ENCODE peak calls at places on chromosomes 6 and 20, in four cellular contexts. One of them, this sample, is unnamed.

GRCh38 chr20:16313917-16314316 is 259.3 kb downstream of the KIF16B start:
- DNase-seq in Peyer's patch: no peak
- DNase-seq in lower lobe of right lung: no peak
- DNase-seq in hepatic stellate cell: no peak
- DNase-seq in this sample: no peak

GRCh38 chr6:122416825-122417224 is 17.4 kb downstream of the HSF2 start:
- DNase-seq in lower lobe of right lung: no peak
- DNase-seq in Peyer's patch: no peak
- DNase-seq in hepatic stellate cell: no peak
- DNase-seq in this sample: no peak

GRCh38 chr6:104766601-104767000 is 93.1 kb downstream of the HACE1 start:
- DNase-seq in Peyer's patch: no peak
- DNase-seq in lower lobe of right lung: no peak
- DNase-seq in hepatic stellate cell: no peak
- DNase-seq in this sample: no peak

GRCh38 chr6:38306915-38307314 is 332.8 kb downstream of the BTBD9 start:
- DNase-seq in Peyer's patch: no peak
- DNase-seq in lower lobe of right lung: no peak
- DNase-seq in hepatic stellate cell: no peak
- DNase-seq in this sample: no peak

GRCh38 chr20:5580940-5581708 is 169.1 kb upstream of the SHLD1 start:
- DNase-seq in hepatic stellate cell: no peak
- DNase-seq in lower lobe of right lung: no peak
- DNase-seq in Peyer's patch: no peak
- DNase-seq in this sample: no peak

GRCh38 chr6:30743099-30744053 is 889 bp upstream of the FLOT1 start:
- DNase-seq in hepatic stellate cell: peak; percentile 24
- DNase-seq in lower lobe of right lung: peak; percentile 51
- DNase-seq in Peyer's patch: peak; percentile 68
- DNase-seq in this sample: no peak

GRCh38 chr6:22082278-22082677 is 214.6 kb downstream of the PRL start:
- DNase-seq in lower lobe of right lung: no peak
- DNase-seq in hepatic stellate cell: no peak
- DNase-seq in Peyer's patch: no peak
- DNase-seq in this sample: no peak

GRCh38 chr6:39776581-39776980 is 15.6 kb upstream of the DAAM2 start:
- DNase-seq in Peyer's patch: no peak
- DNase-seq in lower lobe of right lung: no peak
- DNase-seq in hepatic stellate cell: no peak
- DNase-seq in this sample: no peak

GRCh38 chr6:72813807-72814596 is 192.1 kb downstream of the KCNQ5 start:
- DNase-seq in lower lobe of right lung: no peak
- DNase-seq in Peyer's patch: no peak
- DNase-seq in hepatic stellate cell: no peak
- DNase-seq in this sample: no peak

GRCh38 chr20:62929051-62929538 is 2.8 kb upstream of the DIDO1 start:
- DNase-seq in lower lobe of right lung: peak; percentile 82
- DNase-seq in Peyer's patch: peak; percentile 83
- DNase-seq in hepatic stellate cell: peak; percentile 80
- DNase-seq in this sample: peak; percentile 83

GRCh38 chr6:110826236-110827129 is 11.2 kb upstream of the CDK19 start:
- DNase-seq in hepatic stellate cell: no peak
- DNase-seq in lower lobe of right lung: peak; percentile 69
- DNase-seq in Peyer's patch: no peak
- DNase-seq in this sample: peak; percentile 7

GRCh38 chr6:105769197-105769596 is 316.9 kb upstream of the PRDM1 start:
- DNase-seq in lower lobe of right lung: no peak
- DNase-seq in Peyer's patch: no peak
- DNase-seq in hepatic stellate cell: no peak
- DNase-seq in this sample: no peak

GRCh38 chr6:31922942-31923341 is 4.6 kb upstream of the C2 start:
- DNase-seq in Peyer's patch: no peak
- DNase-seq in hepatic stellate cell: no peak
- DNase-seq in lower lobe of right lung: no peak
- DNase-seq in this sample: no peak

GRCh38 chr20:43495388-43495787 is 12.1 kb upstream of the L3MBTL1 start:
- DNase-seq in lower lobe of right lung: no peak
- DNase-seq in Peyer's patch: no peak
- DNase-seq in hepatic stellate cell: no peak
- DNase-seq in this sample: no peak

GRCh38 chr20:38426006-38426405 is 9.1 kb downstream of the SNHG17 start:
- DNase-seq in hepatic stellate cell: peak; percentile 96
- DNase-seq in lower lobe of right lung: no peak
- DNase-seq in Peyer's patch: no peak
- DNase-seq in this sample: peak; percentile 37

GRCh38 chr20:5900908-5901307 is 49.4 kb downstream of the TRMT6 start:
- DNase-seq in lower lobe of right lung: no peak
- DNase-seq in Peyer's patch: no peak
- DNase-seq in hepatic stellate cell: no peak
- DNase-seq in this sample: no peak

GRCh38 chr20:62489186-62489939 is 13.6 kb upstream of the GATA5 start:
- DNase-seq in lower lobe of right lung: no peak
- DNase-seq in hepatic stellate cell: no peak
- DNase-seq in Peyer's patch: peak; percentile 89
- DNase-seq in this sample: peak; percentile 84

GRCh38 chr6:82980086-82980485 is 85.6 kb downstream of the UBE3D start:
- DNase-seq in Peyer's patch: no peak
- DNase-seq in lower lobe of right lung: no peak
- DNase-seq in hepatic stellate cell: no peak
- DNase-seq in this sample: no peak

GRCh38 chr6:18406955-18407738 is 20.0 kb downstream of the RNF144B start:
- DNase-seq in lower lobe of right lung: no peak
- DNase-seq in Peyer's patch: no peak
- DNase-seq in hepatic stellate cell: no peak
- DNase-seq in this sample: no peak

GRCh38 chr6:138371720-138372119 is 6.0 kb upstream of the SMIM28 start:
- DNase-seq in lower lobe of right lung: no peak
- DNase-seq in Peyer's patch: no peak
- DNase-seq in hepatic stellate cell: no peak
- DNase-seq in this sample: peak; percentile 28

GRCh38 chr6:63444768-63445167 is 125.0 kb upstream of the LGSN start:
- DNase-seq in hepatic stellate cell: no peak
- DNase-seq in Peyer's patch: no peak
- DNase-seq in lower lobe of right lung: no peak
- DNase-seq in this sample: no peak

GRCh38 chr6:88814909-88815308 is 148.5 kb downstream of the RNGTT start:
- DNase-seq in hepatic stellate cell: no peak
- DNase-seq in Peyer's patch: peak; percentile 50
- DNase-seq in lower lobe of right lung: no peak
- DNase-seq in this sample: peak; percentile 5

GRCh38 chr20:41304413-41305079 is 13.0 kb downstream of the ZHX3 start:
- DNase-seq in Peyer's patch: no peak
- DNase-seq in lower lobe of right lung: no peak
- DNase-seq in hepatic stellate cell: no peak
- DNase-seq in this sample: no peak

GRCh38 chr6:170049641-170050491 is 241.0 kb downstream of the DLL1 start:
- DNase-seq in hepatic stellate cell: no peak
- DNase-seq in Peyer's patch: peak; percentile 87
- DNase-seq in lower lobe of right lung: peak; percentile 66
- DNase-seq in this sample: peak; percentile 68

GRCh38 chr20:35049776-35050352 is 42.7 kb downstream of the TRPC4AP start:
- DNase-seq in Peyer's patch: no peak
- DNase-seq in lower lobe of right lung: no peak
- DNase-seq in hepatic stellate cell: no peak
- DNase-seq in this sample: no peak

GRCh38 chr20:22576273-22576672 is 8.1 kb downstream of the FOXA2 start:
- DNase-seq in lower lobe of right lung: no peak
- DNase-seq in hepatic stellate cell: no peak
- DNase-seq in Peyer's patch: no peak
- DNase-seq in this sample: no peak

GRCh38 chr20:43559588-43559987 is 761 bp downstream of the SGK2 start:
- DNase-seq in hepatic stellate cell: no peak
- DNase-seq in lower lobe of right lung: no peak
- DNase-seq in Peyer's patch: no peak
- DNase-seq in this sample: no peak

GRCh38 chr6:1817033-1817761 is 207.5 kb downstream of the FOXC1 start:
- DNase-seq in Peyer's patch: no peak
- DNase-seq in lower lobe of right lung: no peak
- DNase-seq in hepatic stellate cell: no peak
- DNase-seq in this sample: no peak

GRCh38 chr20:2006452-2007381 is 12.9 kb upstream of the PDYN start:
- DNase-seq in lower lobe of right lung: no peak
- DNase-seq in Peyer's patch: no peak
- DNase-seq in hepatic stellate cell: no peak
- DNase-seq in this sample: peak; percentile 40